ENCODE peak calls at places on chromosome 5, in ten cellular contexts. A is PC-3; P is stomach; Z is GM23248; H is IMR-90; J is left ventricle myocardium inferior; B is body of pancreas; F is ovary; K is endodermal cell; G is naive thymus-derived CD4-positive, alpha-beta T cell. N is an unnamed sample. For H3K4me1 and H3K36me3, the result is how much of the 10 kb centered on the place peaks cover.

GRCh38 chr5:50967388-50968039 is 301.1 kb downstream of the PARP8 start:
- DNase-seq in A (no peak), P (peak), Z (peak), H (no peak), J (no peak), B (no peak), F (no peak), K (peak), G (no peak), N (no peak)

GRCh38 chr5:126742425-126742824 is 34.5 kb upstream of the LMNB1 start:
- DNase-seq in A (no peak), P (no peak), Z (no peak), H (no peak), J (no peak), B (no peak), F (no peak), K (peak), G (no peak), N (no peak)

GRCh38 chr5:168428552-168428951 is 57.7 kb upstream of the RARS1 start:
- DNase-seq in A (no peak), P (no peak), Z (no peak), H (no peak), J (no peak), B (no peak), F (no peak), K (no peak), G (no peak), N (no peak)

GRCh38 chr5:59358497-59358896 is 535.0 kb downstream of the PDE4D start:
- DNase-seq in A (no peak), P (no peak), Z (no peak), H (peak), J (peak), B (no peak), F (peak), K (peak), G (no peak), N (no peak)

GRCh38 chr5:175657593-175658271 is at the start of gene HRH2:
- DNase-seq in A (no peak), P (peak), Z (no peak), H (no peak), J (peak), B (no peak), F (no peak), K (peak), G (peak), N (no peak)

GRCh38 chr5:3119435-3119834 is 368.0 kb upstream of the IRX2 start:
- DNase-seq in A (no peak), P (no peak), Z (no peak), H (no peak), J (no peak), B (no peak), F (no peak), K (peak), G (no peak), N (no peak)

GRCh38 chr5:141757402-141757801 is 75.4 kb upstream of the ARAP3 start:
- DNase-seq in A (peak), P (peak), Z (peak), H (peak), J (no peak), B (no peak), F (no peak), K (peak), G (no peak), N (no peak)

GRCh38 chr5:125422342-125422741 is 675.9 kb upstream of the ZNF608 start:
- DNase-seq in A (no peak), P (no peak), Z (no peak), H (no peak), J (no peak), B (no peak), F (no peak), K (no peak), G (no peak), N (no peak)

GRCh38 chr5:144203750-144204596 is 33.3 kb downstream of the KCTD16 start:
- DNase-seq in A (peak), P (peak), Z (peak), H (peak), J (no peak), B (peak), F (peak), K (peak), G (peak), N (no peak)

GRCh38 chr5:177301503-177302165 is 1.9 kb downstream of the RAB24 start:
- DNase-seq in A (peak), P (peak), Z (peak), H (no peak), J (no peak), B (peak), F (no peak), K (peak), G (no peak), N (peak)

GRCh38 chr5:30548580-30549305 is 644.7 kb upstream of the CDH6 start:
- DNase-seq in A (no peak), P (no peak), Z (no peak), H (no peak), J (no peak), B (no peak), F (no peak), K (no peak), G (no peak), N (no peak)

GRCh38 chr5:33850100-33850594 is 41.6 kb downstream of the ADAMTS12 start:
- DNase-seq in A (peak), P (no peak), Z (peak), H (peak), J (no peak), B (no peak), F (no peak), K (peak), G (peak), N (no peak)

GRCh38 chr5:72117281-72117680 is 10.0 kb downstream of the MAP1B start:
- DNase-seq in A (no peak), P (no peak), Z (no peak), H (no peak), J (no peak), B (no peak), F (no peak), K (no peak), G (no peak), N (no peak)

GRCh38 chr5:176812269-176813259 is 2.2 kb downstream of the UNC5A start:
- DNase-seq in A (no peak), P (no peak), Z (peak), H (no peak), J (no peak), B (no peak), F (no peak), K (peak), G (no peak), N (no peak)

GRCh38 chr5:91636351-91636750 is 253.2 kb upstream of the ARRDC3 start:
- DNase-seq in A (peak), P (no peak), Z (no peak), H (no peak), J (no peak), B (no peak), F (no peak), K (no peak), G (no peak), N (no peak)

GRCh38 chr5:1508679-1509290 is 15.0 kb downstream of the LPCAT1 start:
- DNase-seq in A (no peak), P (no peak), Z (no peak), H (peak), J (peak), B (no peak), F (peak), K (peak), G (no peak), N (no peak)

GRCh38 chr5:4643190-4643589 is 496.9 kb upstream of the ADAMTS16 start:
- DNase-seq in A (no peak), P (no peak), Z (no peak), H (no peak), J (no peak), B (no peak), F (no peak), K (no peak), G (no peak), N (no peak)

GRCh38 chr5:157312492-157312891 is 46.6 kb downstream of the CYFIP2 start:
- DNase-seq in A (peak), P (peak), Z (peak), H (peak), J (no peak), B (peak), F (no peak), K (peak), G (peak), N (peak)

GRCh38 chr5:143471666-143472411 is 68.4 kb upstream of the NR3C1 start:
- DNase-seq in A (no peak), P (no peak), Z (peak), H (peak), J (no peak), B (no peak), F (no peak), K (no peak), G (no peak), N (no peak)

GRCh38 chr5:74885170-74885569 is 19.0 kb upstream of the FAM169A start:
- DNase-seq in A (no peak), P (no peak), Z (no peak), H (no peak), J (no peak), B (no peak), F (no peak), K (no peak), G (no peak), N (no peak)

GRCh38 chr5:173812811-173813550 is 75.2 kb upstream of the CPEB4 start:
- DNase-seq in A (no peak), P (no peak), Z (peak), H (peak), J (no peak), B (no peak), F (no peak), K (no peak), G (no peak), N (no peak)

GRCh38 chr5:150211156-150212030 is 21.5 kb downstream of the SLC6A7 start:
- DNase-seq in A (no peak), P (no peak), Z (no peak), H (no peak), J (no peak), B (no peak), F (no peak), K (peak), G (no peak), N (no peak)

GRCh38 chr5:23139338-23140171 is 286.4 kb upstream of the CDH12 start:
- DNase-seq in A (peak), P (no peak), Z (peak), H (peak), J (no peak), B (no peak), F (no peak), K (no peak), G (no peak), N (no peak)

GRCh38 chr5:32531885-32532520 is 53.4 kb upstream of the SUB1 start:
- DNase-seq in A (peak), P (no peak), Z (peak), H (peak), J (no peak), B (no peak), F (no peak), K (peak), G (peak), N (no peak)

GRCh38 chr5:5011151-5011550 is 129.0 kb upstream of the ADAMTS16 start:
- DNase-seq in A (no peak), P (no peak), Z (peak), H (no peak), J (no peak), B (no peak), F (no peak), K (no peak), G (no peak), N (no peak)

GRCh38 chr5:75365740-75366139 is 28.7 kb downstream of the HMGCR start:
- DNase-seq in A (no peak), P (no peak), Z (no peak), H (peak), J (no peak), B (no peak), F (no peak), K (peak), G (no peak), N (no peak)

GRCh38 chr5:16896767-16897166 is 39.3 kb downstream of the MYO10 start:
- DNase-seq in A (no peak), P (no peak), Z (no peak), H (no peak), J (no peak), B (no peak), F (no peak), K (no peak), G (no peak), N (no peak)
- H3K4me1 ChIP-seq in A (half or more), P (under half), Z (under half), H (under half), J (under half), B (half or more), F (under half), K (under half), G (under half), N (under half)

GRCh38 chr5:42963412-42963811 is 76.7 kb downstream of the ANXA2R start:
- DNase-seq in A (no peak), P (no peak), Z (no peak), H (no peak), J (no peak), B (no peak), F (no peak), K (no peak), G (no peak), N (no peak)
- H3K36me3 ChIP-seq in A (under half), P (under half), Z (under half), H (under half), J (under half), B (under half), F (under half), K (under half), G (under half), N (under half)

GRCh38 chr5:135243194-135244191 is 155.5 kb downstream of the MACROH2A1 start:
- DNase-seq in A (no peak), P (peak), Z (no peak), H (no peak), J (peak), B (peak), F (peak), K (peak), G (no peak), N (no peak)

GRCh38 chr5:135246605-135246922 is 152.5 kb downstream of the MACROH2A1 start:
- DNase-seq in A (no peak), P (no peak), Z (no peak), H (no peak), J (no peak), B (no peak), F (no peak), K (no peak), G (no peak), N (no peak)

GRCh38 chr5:135244620-135245021 is 154.4 kb downstream of the MACROH2A1 start:
- DNase-seq in A (no peak), P (peak), Z (no peak), H (no peak), J (no peak), B (no peak), F (peak), K (peak), G (no peak), N (no peak)

GRCh38 chr5:135246923-135247795 is 151.9 kb downstream of the MACROH2A1 start:
- DNase-seq in A (peak), P (peak), Z (peak), H (peak), J (no peak), B (no peak), F (no peak), K (peak), G (no peak), N (no peak)

DNA sequence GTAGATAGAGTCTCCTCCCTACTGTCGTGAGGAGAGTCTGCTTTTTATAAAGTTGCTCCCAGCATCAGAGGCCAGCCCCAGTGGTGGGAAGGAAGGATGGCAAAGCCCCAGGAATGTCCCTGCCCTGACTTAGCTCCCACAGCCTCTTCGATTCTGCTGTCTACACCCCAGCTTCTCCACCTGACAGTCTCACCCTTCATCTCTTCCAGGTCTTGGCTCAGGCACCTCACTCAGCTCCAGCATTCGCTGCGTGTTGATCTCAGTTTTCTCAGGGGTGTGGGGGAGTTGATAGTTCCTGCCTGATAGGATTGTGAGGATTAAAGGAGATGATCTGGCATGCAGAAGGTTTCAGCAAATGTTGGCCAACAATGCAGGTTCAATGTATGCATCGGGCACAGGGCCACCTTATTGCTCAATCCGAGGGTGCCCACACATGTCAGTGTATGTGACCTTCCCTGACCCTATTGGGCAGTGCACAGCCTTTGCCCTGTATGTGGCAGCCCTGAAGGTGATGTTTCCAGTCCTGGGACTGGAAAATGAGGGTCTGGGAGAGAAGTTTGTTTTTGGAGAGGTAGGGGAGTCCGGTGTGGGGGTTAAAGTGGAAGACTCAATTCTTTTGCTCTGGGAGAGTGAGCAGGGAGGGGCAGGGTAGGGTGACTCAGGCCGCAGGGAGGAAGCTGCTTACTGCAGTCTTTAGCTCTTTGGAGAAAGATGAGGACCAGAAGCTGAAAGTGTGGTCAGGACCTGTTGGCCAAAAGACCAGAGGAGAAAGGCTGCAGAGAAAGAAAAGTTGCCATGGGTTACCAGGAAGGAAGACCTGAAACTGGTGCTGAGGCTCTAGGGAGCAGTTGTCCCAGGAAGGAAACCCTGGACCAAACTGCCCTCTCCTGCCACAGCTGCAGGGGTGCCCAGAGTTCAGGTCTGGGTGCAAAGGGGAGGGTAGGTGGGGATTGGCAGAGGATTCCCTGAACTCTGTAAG is 153.2 kb downstream of the MACROH2A1 start:
- DNase-seq in A (peak), P (peak), Z (peak), H (peak), J (no peak), B (no peak), F (peak), K (peak), G (no peak), N (no peak)
- H3K4me1 ChIP-seq in A (half or more), P (under half), Z (half or more), H (half or more), J (under half), B (under half), F (under half), K (under half), G (under half), N (under half)

GRCh38 chr5:116577064-116577788 is 2.6 kb upstream of the SEMA6A start:
- DNase-seq in A (no peak), P (no peak), Z (no peak), H (no peak), J (no peak), B (no peak), F (no peak), K (peak), G (no peak), N (no peak)

GRCh38 chr5:116574682-116575634 is at the start of gene SEMA6A:
- DNase-seq in A (peak), P (peak), Z (peak), H (peak), J (peak), B (peak), F (peak), K (peak), G (no peak), N (peak)

GRCh38 chr5:116573617-116574431 is 799 bp downstream of the SEMA6A start:
- DNase-seq in A (no peak), P (no peak), Z (peak), H (no peak), J (peak), B (peak), F (peak), K (peak), G (no peak), N (no peak)

GRCh38 chr5:116575635-116576042 is 1.0 kb upstream of the SEMA6A start:
- DNase-seq in A (no peak), P (no peak), Z (peak), H (no peak), J (no peak), B (peak), F (peak), K (peak), G (no peak), N (no peak)

GRCh38 chr5:116576043-116576713 is 1.6 kb upstream of the SEMA6A start:
- DNase-seq in A (peak), P (peak), Z (peak), H (peak), J (peak), B (peak), F (peak), K (peak), G (no peak), N (peak)
- H3K36me3 ChIP-seq in A (under half), P (under half), Z (under half), H (under half), J (under half), B (under half), F (under half), K (under half), G (under half), N (under half)

GRCh38 chr5:65194871-65195270 is 286.8 kb downstream of the ADAMTS6 start:
- DNase-seq in A (no peak), P (no peak), Z (no peak), H (no peak), J (no peak), B (no peak), F (no peak), K (no peak), G (no peak), N (no peak)

GRCh38 chr5:65199988-65200668 is 281.6 kb downstream of the ADAMTS6 start:
- DNase-seq in A (peak), P (no peak), Z (peak), H (peak), J (no peak), B (no peak), F (no peak), K (no peak), G (no peak), N (no peak)

GRCh38 chr5:65203746-65204145 is 278.0 kb downstream of the ADAMTS6 start:
- DNase-seq in A (peak), P (no peak), Z (peak), H (peak), J (no peak), B (no peak), F (no peak), K (no peak), G (no peak), N (no peak)

GRCh38 chr5:65198777-65199120 is 283.0 kb downstream of the ADAMTS6 start:
- DNase-seq in A (peak), P (no peak), Z (peak), H (peak), J (no peak), B (no peak), F (no peak), K (no peak), G (no peak), N (no peak)

DNA sequence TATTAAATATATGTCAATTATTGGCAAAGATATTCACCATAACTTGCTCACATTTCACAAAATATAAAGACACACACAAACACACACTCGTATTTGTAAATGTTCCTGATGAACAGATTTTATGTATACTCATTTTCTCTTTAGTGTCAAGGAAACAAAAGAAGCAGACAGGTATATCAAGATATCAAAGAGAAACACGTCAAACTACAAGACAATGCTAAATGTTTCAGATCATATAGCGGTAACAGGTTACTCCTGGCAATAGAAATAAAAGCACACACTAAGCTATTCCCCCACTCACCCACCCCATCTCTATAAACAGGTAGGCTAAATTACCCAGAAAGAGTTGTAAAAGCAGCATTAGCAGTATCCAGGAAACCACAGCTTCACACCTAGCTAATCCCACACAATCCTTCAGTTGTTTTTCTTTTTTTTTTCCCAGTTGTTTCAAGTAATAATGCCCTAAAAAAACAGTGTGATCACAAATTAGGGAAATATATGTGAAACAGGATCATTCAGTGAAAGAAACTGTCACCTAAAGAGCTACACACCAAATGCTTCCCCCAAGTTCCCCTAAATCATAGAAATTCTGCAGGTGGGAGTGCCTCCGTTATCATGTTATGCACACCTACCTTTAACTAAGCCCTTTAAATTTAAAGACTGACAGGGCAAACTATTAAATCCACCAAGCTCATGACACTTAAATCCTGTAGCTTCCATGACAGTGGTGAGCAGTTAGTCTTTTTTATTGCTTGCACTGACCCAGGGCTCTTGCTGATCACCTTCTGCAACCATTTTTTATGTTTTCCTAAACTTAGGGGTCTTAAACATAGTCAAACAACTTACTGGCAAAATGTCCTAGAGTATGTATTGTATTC is 283.6 kb downstream of the ADAMTS6 start:
- DNase-seq in A (peak), P (no peak), Z (no peak), H (no peak), J (no peak), B (no peak), F (no peak), K (no peak), G (no peak), N (no peak)
- H3K4me1 ChIP-seq in A (under half), P (under half), Z (half or more), H (under half), J (under half), B (under half), F (under half), K (under half), G (under half), N (under half)

N was measured in lung.